ENCODE peak calls at places on chromosomes 16 and 17, in six cellular contexts. One of them, this sample, is unnamed.
A peak's percentile ranks its signal among the peaks of the same experiment; 100 is the strongest.

GRCh38 chr16:55478827-55479559 is at the start of gene MMP2:
- DNase-seq in upper lobe of right lung: peak; percentile 74
- DNase-seq in psoas muscle: peak; percentile 80
- DNase-seq in HL-60: peak; percentile 41
- DNase-seq in pancreas: no peak
- DNase-seq in tibial artery: peak; percentile 86
- DNase-seq in this sample: no peak

GRCh38 chr17:36939944-36940312 is 2.7 kb downstream of the LHX1 start:
- DNase-seq in pancreas: no peak
- DNase-seq in HL-60: no peak
- DNase-seq in tibial artery: no peak
- DNase-seq in upper lobe of right lung: no peak
- DNase-seq in psoas muscle: no peak
- DNase-seq in this sample: no peak

GRCh38 chr17:70775667-70776066 is 606.3 kb downstream of the KCNJ2 start:
- DNase-seq in HL-60: no peak
- DNase-seq in upper lobe of right lung: no peak
- DNase-seq in psoas muscle: no peak
- DNase-seq in tibial artery: no peak
- DNase-seq in pancreas: no peak
- DNase-seq in this sample: no peak

GRCh38 chr16:31361201-31362110 is 6.5 kb downstream of the ITGAX start:
- DNase-seq in pancreas: no peak
- DNase-seq in psoas muscle: no peak
- DNase-seq in tibial artery: no peak
- DNase-seq in upper lobe of right lung: no peak
- DNase-seq in HL-60: no peak
- DNase-seq in this sample: peak; percentile 35

GRCh38 chr16:48501516-48502377 is 108.2 kb downstream of the N4BP1 start:
- DNase-seq in HL-60: no peak
- DNase-seq in tibial artery: no peak
- DNase-seq in psoas muscle: no peak
- DNase-seq in pancreas: no peak
- DNase-seq in upper lobe of right lung: no peak
- DNase-seq in this sample: no peak

GRCh38 chr16:68332411-68333121 is 21.7 kb downstream of the PRMT7 start:
- DNase-seq in upper lobe of right lung: no peak
- DNase-seq in psoas muscle: peak; percentile 19
- DNase-seq in tibial artery: peak; percentile 55
- DNase-seq in HL-60: peak; percentile 97
- DNase-seq in pancreas: peak; percentile 28
- DNase-seq in this sample: no peak

GRCh38 chr16:66856801-66857200 is 12.6 kb downstream of the CA7 start:
- DNase-seq in psoas muscle: no peak
- DNase-seq in tibial artery: no peak
- DNase-seq in HL-60: no peak
- DNase-seq in pancreas: no peak
- DNase-seq in upper lobe of right lung: no peak
- DNase-seq in this sample: no peak

GRCh38 chr16:2095315-2095853 is 40.3 kb downstream of the PKD1 start:
- DNase-seq in HL-60: no peak
- DNase-seq in psoas muscle: no peak
- DNase-seq in pancreas: no peak
- DNase-seq in upper lobe of right lung: no peak
- DNase-seq in tibial artery: no peak
- DNase-seq in this sample: no peak

GRCh38 chr17:70938311-70938710 is 769.0 kb downstream of the KCNJ2 start:
- DNase-seq in pancreas: no peak
- DNase-seq in HL-60: no peak
- DNase-seq in tibial artery: no peak
- DNase-seq in psoas muscle: no peak
- DNase-seq in upper lobe of right lung: no peak
- DNase-seq in this sample: no peak

GRCh38 chr16:75147968-75148310 is 385 bp upstream of the ZFP1 start:
- DNase-seq in pancreas: no peak
- DNase-seq in tibial artery: no peak
- DNase-seq in psoas muscle: no peak
- DNase-seq in HL-60: no peak
- DNase-seq in upper lobe of right lung: no peak
- DNase-seq in this sample: no peak

GRCh38 chr16:29814592-29814991 is 1.4 kb upstream of the PAGR1 start:
- DNase-seq in tibial artery: no peak
- DNase-seq in pancreas: no peak
- DNase-seq in HL-60: no peak
- DNase-seq in upper lobe of right lung: no peak
- DNase-seq in psoas muscle: no peak
- DNase-seq in this sample: no peak

GRCh38 chr17:30236807-30237206 is 1.3 kb upstream of the SLC6A4 start:
- DNase-seq in pancreas: peak; percentile 30
- DNase-seq in psoas muscle: peak; percentile 53
- DNase-seq in upper lobe of right lung: peak; percentile 83
- DNase-seq in HL-60: peak; percentile 26
- DNase-seq in tibial artery: peak; percentile 44
- DNase-seq in this sample: no peak

GRCh38 chr17:2302740-2303277 is 776 bp downstream of the SMG6 start:
- DNase-seq in upper lobe of right lung: no peak
- DNase-seq in tibial artery: no peak
- DNase-seq in psoas muscle: no peak
- DNase-seq in pancreas: no peak
- DNase-seq in HL-60: no peak
- DNase-seq in this sample: no peak

GRCh38 chr17:31499771-31500554 is 108.5 kb downstream of the RAB11FIP4 start:
- DNase-seq in upper lobe of right lung: peak; percentile 89
- DNase-seq in tibial artery: no peak
- DNase-seq in psoas muscle: peak; percentile 80
- DNase-seq in HL-60: no peak
- DNase-seq in pancreas: peak; percentile 66
- DNase-seq in this sample: peak; percentile 85

GRCh38 chr16:89155184-89155679 is 16.3 kb upstream of the CDH15 start:
- DNase-seq in upper lobe of right lung: peak; percentile 82
- DNase-seq in psoas muscle: peak; percentile 66
- DNase-seq in pancreas: no peak
- DNase-seq in HL-60: no peak
- DNase-seq in tibial artery: peak; percentile 66
- DNase-seq in this sample: peak; percentile 55

GRCh38 chr16:72468582-72468981 is 296.6 kb upstream of the PMFBP1 start:
- DNase-seq in pancreas: no peak
- DNase-seq in tibial artery: no peak
- DNase-seq in upper lobe of right lung: no peak
- DNase-seq in psoas muscle: no peak
- DNase-seq in HL-60: no peak
- DNase-seq in this sample: no peak

GRCh38 chr17:7014995-7015586 is 2.7 kb downstream of the RNASEK start:
- DNase-seq in upper lobe of right lung: no peak
- DNase-seq in pancreas: peak; percentile 55
- DNase-seq in HL-60: no peak
- DNase-seq in psoas muscle: no peak
- DNase-seq in tibial artery: no peak
- DNase-seq in this sample: no peak

GRCh38 chr16:52906271-52906670 is 146.4 kb downstream of the CHD9NB start:
- DNase-seq in psoas muscle: no peak
- DNase-seq in upper lobe of right lung: no peak
- DNase-seq in pancreas: no peak
- DNase-seq in HL-60: no peak
- DNase-seq in tibial artery: no peak
- DNase-seq in this sample: no peak

GRCh38 chr17:75124041-75124818 is 7.3 kb downstream of the NT5C start:
- DNase-seq in pancreas: peak; percentile 54
- DNase-seq in tibial artery: peak; percentile 37
- DNase-seq in HL-60: peak; percentile 83
- DNase-seq in upper lobe of right lung: peak; percentile 74
- DNase-seq in psoas muscle: peak; percentile 52
- DNase-seq in this sample: no peak

GRCh38 chr17:76681222-76682137 is 29.3 kb downstream of the MXRA7 start:
- DNase-seq in HL-60: peak; percentile 75
- DNase-seq in upper lobe of right lung: peak; percentile 78
- DNase-seq in psoas muscle: peak; percentile 63
- DNase-seq in pancreas: peak; percentile 54
- DNase-seq in tibial artery: peak; percentile 72
- DNase-seq in this sample: no peak

GRCh38 chr16:187330-187729 is 7.1 kb downstream of the HBQ1 start:
- DNase-seq in tibial artery: no peak
- DNase-seq in HL-60: no peak
- DNase-seq in pancreas: no peak
- DNase-seq in psoas muscle: no peak
- DNase-seq in upper lobe of right lung: no peak
- DNase-seq in this sample: no peak

GRCh38 chr16:66130296-66130910 is 236.1 kb upstream of the CDH5 start:
- DNase-seq in upper lobe of right lung: no peak
- DNase-seq in HL-60: no peak
- DNase-seq in tibial artery: no peak
- DNase-seq in psoas muscle: no peak
- DNase-seq in pancreas: no peak
- DNase-seq in this sample: no peak

GRCh38 chr17:79391808-79392233 is 219.0 kb downstream of the RBFOX3 start:
- DNase-seq in pancreas: peak; percentile 58
- DNase-seq in HL-60: peak; percentile 54
- DNase-seq in psoas muscle: peak; percentile 68
- DNase-seq in tibial artery: peak; percentile 66
- DNase-seq in upper lobe of right lung: peak; percentile 82
- DNase-seq in this sample: peak; percentile 44

GRCh38 chr16:67104061-67104460 is 5.7 kb upstream of the PHAF1 start:
- DNase-seq in pancreas: no peak
- DNase-seq in HL-60: no peak
- DNase-seq in upper lobe of right lung: no peak
- DNase-seq in psoas muscle: no peak
- DNase-seq in tibial artery: no peak
- DNase-seq in this sample: no peak

GRCh38 chr16:85882181-85882810 is 16.7 kb upstream of the IRF8 start:
- DNase-seq in upper lobe of right lung: no peak
- DNase-seq in HL-60: no peak
- DNase-seq in tibial artery: no peak
- DNase-seq in psoas muscle: no peak
- DNase-seq in pancreas: no peak
- DNase-seq in this sample: no peak

GRCh38 chr16:29743827-29744531 is 1.8 kb downstream of the C16orf54 start:
- DNase-seq in tibial artery: no peak
- DNase-seq in psoas muscle: no peak
- DNase-seq in HL-60: peak; percentile 43
- DNase-seq in pancreas: no peak
- DNase-seq in upper lobe of right lung: no peak
- DNase-seq in this sample: no peak

GRCh38 chr17:8162997-8163977 is 539 bp upstream of the VAMP2 start:
- DNase-seq in psoas muscle: peak; percentile 35
- DNase-seq in upper lobe of right lung: peak; percentile 75
- DNase-seq in pancreas: peak; percentile 54
- DNase-seq in tibial artery: no peak
- DNase-seq in HL-60: no peak
- DNase-seq in this sample: no peak

GRCh38 chr16:58843675-58844074 is 109.6 kb upstream of the GOT2 start:
- DNase-seq in upper lobe of right lung: no peak
- DNase-seq in tibial artery: no peak
- DNase-seq in psoas muscle: no peak
- DNase-seq in pancreas: no peak
- DNase-seq in HL-60: peak; percentile 11
- DNase-seq in this sample: no peak

GRCh38 chr16:66261826-66262225 is 104.7 kb upstream of the CDH5 start:
- DNase-seq in pancreas: no peak
- DNase-seq in upper lobe of right lung: no peak
- DNase-seq in psoas muscle: no peak
- DNase-seq in HL-60: no peak
- DNase-seq in tibial artery: no peak
- DNase-seq in this sample: peak; percentile 7

GRCh38 chr16:17828012-17828411 is 357.3 kb upstream of the XYLT1 start:
- DNase-seq in upper lobe of right lung: no peak
- DNase-seq in tibial artery: no peak
- DNase-seq in pancreas: no peak
- DNase-seq in psoas muscle: no peak
- DNase-seq in HL-60: no peak
- DNase-seq in this sample: no peak

GRCh38 chr17:31003225-31003866 is 32.5 kb downstream of the RNF135 start:
- DNase-seq in HL-60: no peak
- DNase-seq in psoas muscle: no peak
- DNase-seq in pancreas: no peak
- DNase-seq in upper lobe of right lung: no peak
- DNase-seq in tibial artery: no peak
- DNase-seq in this sample: no peak

GRCh38 chr17:14052886-14053615 is 16.3 kb upstream of the COX10 start:
- DNase-seq in HL-60: no peak
- DNase-seq in pancreas: no peak
- DNase-seq in tibial artery: no peak
- DNase-seq in psoas muscle: no peak
- DNase-seq in upper lobe of right lung: no peak
- DNase-seq in this sample: no peak
- H3K27ac ChIP-seq in HL-60: no peak overlapping the region
- H3K27ac ChIP-seq in pancreas: no peak overlapping the region
- H3K27ac ChIP-seq in tibial artery: no peak overlapping the region
- H3K27ac ChIP-seq in psoas muscle: no peak overlapping the region
- H3K27ac ChIP-seq in upper lobe of right lung: no peak overlapping the region
- H3K27ac ChIP-seq in this sample: no peak overlapping the region

DNA sequence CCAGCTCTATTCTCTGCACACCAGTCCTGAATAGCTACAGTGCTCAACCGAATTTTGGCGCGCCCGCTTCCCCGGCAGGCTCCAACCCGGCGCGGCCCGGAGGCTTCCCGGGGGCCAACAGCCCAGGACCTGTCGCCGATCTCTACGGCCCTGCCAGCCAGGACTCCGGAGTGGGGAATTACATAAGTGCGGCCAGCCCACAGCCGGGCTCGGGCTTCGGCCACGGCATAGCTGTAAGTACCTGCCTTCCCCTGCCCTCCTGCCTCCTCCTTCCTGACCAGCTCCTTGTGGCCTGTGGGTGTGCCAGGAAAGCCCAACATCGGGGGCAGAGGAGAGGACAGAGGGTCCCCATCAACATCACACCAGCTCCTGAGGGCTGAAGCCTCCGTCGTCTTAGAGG is 70.2 kb downstream of the CCDC182 start:
- DNase-seq in pancreas: no peak
- DNase-seq in psoas muscle: no peak
- DNase-seq in upper lobe of right lung: no peak
- DNase-seq in HL-60: no peak
- DNase-seq in tibial artery: no peak
- DNase-seq in this sample: no peak
- H3K27ac ChIP-seq in pancreas: no peak overlapping the region
- H3K27ac ChIP-seq in psoas muscle: no peak overlapping the region
- H3K27ac ChIP-seq in upper lobe of right lung: no peak overlapping the region
- H3K27ac ChIP-seq in HL-60: no peak overlapping the region
- H3K27ac ChIP-seq in tibial artery: no peak overlapping the region
- H3K27ac ChIP-seq in this sample: no peak overlapping the region

DNA sequence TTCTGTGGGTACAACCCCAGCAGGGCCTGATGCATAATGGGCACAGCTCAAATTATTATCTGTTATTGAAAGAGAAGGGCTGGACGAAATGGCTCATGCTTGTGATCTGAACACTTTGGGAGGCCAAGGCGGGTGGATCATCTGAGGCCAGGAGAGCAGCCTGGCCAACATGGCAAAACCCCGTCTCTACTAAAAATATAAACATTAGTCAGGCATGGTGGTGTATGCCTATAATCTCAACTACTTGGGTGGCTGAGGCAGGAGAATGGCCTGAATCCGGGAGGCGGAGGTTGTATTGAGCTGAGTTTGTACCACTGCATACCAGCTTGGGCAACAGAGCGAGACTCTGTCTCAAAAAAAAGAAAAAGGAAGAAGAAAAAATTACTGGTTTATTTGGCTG is 100.7 kb downstream of the ABCC1 start:
- DNase-seq in HL-60: no peak
- DNase-seq in pancreas: no peak
- DNase-seq in psoas muscle: no peak
- DNase-seq in tibial artery: no peak
- DNase-seq in upper lobe of right lung: no peak
- DNase-seq in this sample: no peak
- H3K27ac ChIP-seq in HL-60: no peak overlapping the region
- H3K27ac ChIP-seq in pancreas: no peak overlapping the region
- H3K27ac ChIP-seq in psoas muscle: peak overlapping the region; percentile 60
- H3K27ac ChIP-seq in tibial artery: no peak overlapping the region
- H3K27ac ChIP-seq in upper lobe of right lung: no peak overlapping the region
- H3K27ac ChIP-seq in this sample: no peak overlapping the region

GRCh38 chr17:39224778-39225307 is 902 bp downstream of the STAC2 start:
- DNase-seq in pancreas: no peak
- DNase-seq in HL-60: no peak
- DNase-seq in tibial artery: no peak
- DNase-seq in psoas muscle: no peak
- DNase-seq in upper lobe of right lung: no peak
- DNase-seq in this sample: no peak
- H3K27ac ChIP-seq in pancreas: no peak overlapping the region
- H3K27ac ChIP-seq in HL-60: no peak overlapping the region
- H3K27ac ChIP-seq in tibial artery: peak overlapping the region; percentile 93
- H3K27ac ChIP-seq in psoas muscle: no peak overlapping the region
- H3K27ac ChIP-seq in upper lobe of right lung: no peak overlapping the region
- H3K27ac ChIP-seq in this sample: peak overlapping the region; percentile 87